ENCODE peak calls at places on chromosomes 6 and 20, in eight cellular contexts. F, M, L, Z, E, P, T and D are unnamed samples.

GRCh38 chr6:114998492-114998891 is 655.7 kb upstream of the HS3ST5 start:
- DNase-seq in P (no peak), F (no peak), L (no peak), Z (no peak), M (no peak), E (no peak), T (no peak), D (no peak)

GRCh38 chr6:36615018-36615761 is 21.0 kb downstream of the SRSF3 start:
- DNase-seq in M (peak), F (peak), Z (peak), P (peak), T (no peak), E (no peak), L (peak), D (peak)

GRCh38 chr20:45394221-45395113 is 13.6 kb upstream of the DBNDD2 start:
- DNase-seq in L (no peak), E (no peak), M (no peak), T (no peak), P (no peak), F (no peak), Z (no peak), D (no peak)

GRCh38 chr6:161548713-161549112 is 274.9 kb upstream of the AGPAT4 start:
- DNase-seq in L (no peak), T (no peak), P (no peak), E (no peak), M (no peak), F (no peak), Z (no peak), D (no peak)

GRCh38 chr6:144219056-144219685 is 66.0 kb upstream of the UTRN start:
- DNase-seq in F (peak), M (no peak), T (no peak), Z (peak), E (no peak), L (no peak), P (peak), D (no peak)

GRCh38 chr6:170095273-170095976 is 195.5 kb downstream of the DLL1 start:
- DNase-seq in Z (no peak), L (no peak), M (peak), P (no peak), F (no peak), E (peak), T (peak), D (no peak)

GRCh38 chr20:15139522-15139921 is 802.1 kb upstream of the FLRT3 start:
- DNase-seq in M (no peak), E (no peak), P (no peak), T (no peak), L (no peak), F (no peak), Z (no peak), D (no peak)

GRCh38 chr6:106981901-106982300 is 7.4 kb upstream of the CD24 start:
- DNase-seq in P (no peak), F (peak), Z (no peak), T (no peak), M (no peak), E (no peak), L (no peak), D (no peak)

GRCh38 chr6:166826264-166826663 is 130.1 kb downstream of the RNASET2 start:
- DNase-seq in T (no peak), M (no peak), F (no peak), E (no peak), Z (no peak), L (no peak), P (no peak), D (no peak)

GRCh38 chr20:4950841-4951240 is 50.5 kb downstream of the SLC23A2 start:
- DNase-seq in P (peak), F (no peak), E (no peak), T (no peak), Z (no peak), M (no peak), L (no peak), D (no peak)

GRCh38 chr20:24866008-24866407 is 83.1 kb upstream of the CST7 start:
- DNase-seq in Z (no peak), P (no peak), T (no peak), F (no peak), L (no peak), E (no peak), M (no peak), D (no peak)

GRCh38 chr20:45970646-45971424 is 1.2 kb downstream of the ZNF335 start:
- DNase-seq in T (peak), Z (no peak), M (no peak), L (peak), P (peak), F (peak), E (peak), D (no peak)

GRCh38 chr6:79421707-79422484 is 115.3 kb downstream of the LCA5 start:
- DNase-seq in L (peak), E (no peak), Z (no peak), T (no peak), P (peak), M (no peak), F (peak), D (no peak)

GRCh38 chr6:33806795-33807194 is 3.0 kb upstream of the MLN start:
- DNase-seq in T (peak), Z (no peak), L (no peak), P (no peak), M (no peak), F (no peak), E (no peak), D (no peak)

GRCh38 chr20:24863356-24863755 is 85.7 kb upstream of the CST7 start:
- DNase-seq in F (peak), M (no peak), E (no peak), P (peak), L (no peak), T (no peak), Z (no peak), D (no peak)

GRCh38 chr20:21520702-21521595 is 7.1 kb upstream of the NKX2-2 start:
- DNase-seq in F (peak), M (no peak), P (no peak), T (no peak), E (no peak), Z (no peak), L (no peak), D (no peak)

GRCh38 chr6:112253505-112253841 is 894 bp downstream of the LAMA4 start:
- DNase-seq in E (no peak), P (no peak), Z (no peak), T (no peak), F (peak), M (no peak), L (peak), D (no peak)

GRCh38 chr20:22531756-22532155 is 52.6 kb downstream of the FOXA2 start:
- DNase-seq in E (no peak), F (no peak), P (no peak), Z (no peak), M (no peak), L (no peak), T (no peak), D (no peak)

GRCh38 chr6:79784013-79784753 is 153.1 kb downstream of the SH3BGRL2 start:
- DNase-seq in Z (no peak), E (no peak), M (no peak), L (no peak), P (no peak), F (no peak), T (no peak), D (no peak)

GRCh38 chr6:16767765-16768514 is 6.7 kb upstream of the ATXN1 start:
- DNase-seq in P (no peak), F (no peak), E (no peak), T (no peak), M (no peak), L (no peak), Z (no peak), D (no peak)

GRCh38 chr20:38963745-38964144 is 1.6 kb downstream of the DHX35 start:
- DNase-seq in L (no peak), M (no peak), P (no peak), E (no peak), F (no peak), T (no peak), Z (no peak), D (no peak)
- H3K4me3 ChIP-seq in L (no peak), M (no peak), P (no peak), E (no peak), F (no peak), T (no peak), Z (no peak), D (no peak)

DNA sequence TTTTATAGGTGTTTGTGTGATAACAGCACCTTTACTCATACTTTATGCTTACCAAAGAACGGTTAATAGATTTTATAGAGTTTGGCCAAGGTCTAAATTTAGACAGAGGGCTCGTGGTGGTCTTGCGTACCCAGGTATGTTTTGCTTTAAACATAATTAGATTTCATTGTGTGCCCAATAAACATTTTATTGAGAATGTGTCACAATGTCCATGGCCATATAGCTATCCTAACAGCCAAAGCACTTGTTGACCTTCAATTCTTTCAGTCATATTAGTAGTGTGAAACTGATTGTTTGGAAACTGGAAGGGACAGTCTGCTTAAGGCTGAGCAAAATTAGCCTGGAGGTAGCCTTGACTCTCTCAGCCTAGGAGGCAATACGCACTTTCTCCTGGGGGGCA is 48.3 kb upstream of the HDGFL1 start:
- DNase-seq in Z (no peak), T (no peak), M (no peak), P (no peak), F (no peak), E (no peak), L (no peak), D (no peak)
- H3K4me3 ChIP-seq in Z (no peak), T (no peak), M (no peak), P (no peak), F (no peak), E (no peak), L (no peak), D (no peak)

GRCh38 chr6:641225-641985 is 15.5 kb downstream of the HUS1B start:
- DNase-seq in E (no peak), F (no peak), Z (no peak), L (no peak), T (no peak), M (no peak), P (no peak), D (no peak)
- H3K4me3 ChIP-seq in E (no peak), F (no peak), Z (no peak), L (no peak), T (no peak), M (no peak), P (no peak), D (no peak)

GRCh38 chr20:38216736-38217595 is 43.6 kb downstream of the KIAA1755 start:
- DNase-seq in P (no peak), F (no peak), T (peak), M (peak), L (no peak), Z (no peak), E (no peak), D (no peak)
- H3K4me3 ChIP-seq in P (no peak), F (no peak), T (no peak), M (no peak), L (no peak), Z (no peak), E (no peak), D (no peak)